ENCODE peak calls at places on chromosome 11, in nine cellular contexts. G, A, J, Y, D, C, I, Z and U are unnamed samples. For H3K4me1, the result is how much of the 10 kb centered on the place peaks cover.

GRCh38 chr11:62678433-62678769 is 472 bp downstream of the UBXN1 start:
- ATAC-seq in G (no peak), A (no peak), J (no peak), Y (no peak), D (no peak), C (no peak), I (no peak), Z (no peak), U (no peak)

GRCh38 chr11:1845095-1845429 is 6.3 kb downstream of the TNNI2 start:
- ATAC-seq in G (no peak), A (no peak), J (no peak), Y (no peak), D (no peak), C (no peak), I (no peak), Z (no peak), U (no peak)

GRCh38 chr11:110125632-110126031 is 32.4 kb downstream of the ZC3H12C start:
- ATAC-seq in G (no peak), A (peak), J (no peak), Y (no peak), D (no peak), C (no peak), I (peak), Z (no peak), U (no peak)

GRCh38 chr11:118625036-118625690 is 17.7 kb downstream of the PHLDB1 start:
- ATAC-seq in G (no peak), A (no peak), J (peak), Y (no peak), D (peak), C (no peak), I (no peak), Z (peak), U (no peak)

GRCh38 chr11:102186836-102187235 is 76.6 kb downstream of the YAP1 start:
- ATAC-seq in G (no peak), A (peak), J (no peak), Y (no peak), D (no peak), C (no peak), I (no peak), Z (peak), U (no peak)

GRCh38 chr11:77287136-77287535 is 14.3 kb downstream of the GDPD4 start:
- ATAC-seq in G (no peak), A (peak), J (peak), Y (no peak), D (no peak), C (no peak), I (no peak), Z (no peak), U (no peak)

GRCh38 chr11:39768214-39768613 is 1691.2 kb downstream of the LRRC4C start:
- ATAC-seq in G (no peak), A (no peak), J (no peak), Y (no peak), D (no peak), C (no peak), I (no peak), Z (no peak), U (no peak)

GRCh38 chr11:78319453-78319955 is 98.1 kb downstream of the GAB2 start:
- ATAC-seq in G (peak), A (peak), J (peak), Y (no peak), D (no peak), C (peak), I (no peak), Z (peak), U (no peak)

GRCh38 chr11:44742470-44742869 is 15.7 kb downstream of the TSPAN18 start:
- ATAC-seq in G (no peak), A (no peak), J (no peak), Y (no peak), D (no peak), C (no peak), I (no peak), Z (no peak), U (no peak)
- H3K4me1 ChIP-seq in G (under half), A (under half), J (under half), Y (under half), D (under half), C (half or more), I (under half), Z (under half), U (under half)

DNA sequence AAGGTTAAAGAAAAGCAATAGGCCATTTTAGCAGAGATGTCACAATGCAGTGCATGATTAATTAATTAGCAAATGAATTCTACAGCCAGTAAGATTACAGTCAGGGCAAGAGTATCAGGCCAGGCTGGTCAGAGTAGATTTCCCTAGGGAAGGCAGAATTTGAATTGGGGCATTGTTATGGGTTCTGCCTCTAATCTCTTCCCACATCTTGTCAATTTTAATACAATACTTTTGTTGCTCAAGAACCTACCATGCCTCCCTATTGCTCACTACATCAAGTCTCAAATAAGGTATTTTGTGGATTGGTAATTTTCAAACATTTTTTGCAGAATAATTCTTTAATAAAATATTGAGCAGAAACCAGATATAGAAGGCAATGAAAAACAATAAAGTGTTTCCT is 103.7 kb downstream of the CCDC81 start:
- ATAC-seq in G (no peak), A (no peak), J (no peak), Y (no peak), D (no peak), C (no peak), I (no peak), Z (no peak), U (no peak)
- H3K4me1 ChIP-seq in G (under half), A (under half), J (under half), Y (under half), D (under half), C (half or more), I (under half), Z (under half), U (under half)

GRCh38 chr11:16897460-16898061 is 116.7 kb downstream of the PLEKHA7 start:
- ATAC-seq in G (no peak), A (no peak), J (no peak), Y (no peak), D (no peak), C (peak), I (no peak), Z (no peak), U (peak)

GRCh38 chr11:16896716-16897115 is 117.5 kb downstream of the PLEKHA7 start:
- ATAC-seq in G (no peak), A (no peak), J (no peak), Y (no peak), D (no peak), C (no peak), I (no peak), Z (no peak), U (no peak)

GRCh38 chr11:16899708-16900107 is 114.5 kb downstream of the PLEKHA7 start:
- ATAC-seq in G (no peak), A (no peak), J (no peak), Y (no peak), D (no peak), C (no peak), I (no peak), Z (no peak), U (no peak)

GRCh38 chr11:16895306-16895705 is 118.9 kb downstream of the PLEKHA7 start:
- ATAC-seq in G (no peak), A (no peak), J (no peak), Y (no peak), D (no peak), C (no peak), I (no peak), Z (no peak), U (no peak)

GRCh38 chr11:16898274-16898985 is 115.8 kb downstream of the PLEKHA7 start:
- ATAC-seq in G (no peak), A (no peak), J (no peak), Y (no peak), D (no peak), C (no peak), I (no peak), Z (no peak), U (no peak)
- H3K4me1 ChIP-seq in G (under half), A (under half), J (under half), Y (under half), D (under half), C (half or more), I (under half), Z (under half), U (under half)

GRCh38 chr11:11847082-11847481 is 5.3 kb downstream of the USP47 start:
- ATAC-seq in G (no peak), A (no peak), J (no peak), Y (no peak), D (no peak), C (no peak), I (no peak), Z (no peak), U (no peak)
- H3K4me1 ChIP-seq in G (under half), A (under half), J (under half), Y (half or more), D (half or more), C (half or more), I (half or more), Z (half or more), U (half or more)

GRCh38 chr11:36452987-36453386 is 57.1 kb downstream of the TRAF6 start:
- ATAC-seq in G (no peak), A (no peak), J (peak), Y (no peak), D (no peak), C (no peak), I (no peak), Z (no peak), U (no peak)

GRCh38 chr11:36455658-36456111 is 54.4 kb downstream of the TRAF6 start:
- ATAC-seq in G (peak), A (peak), J (peak), Y (no peak), D (peak), C (peak), I (peak), Z (peak), U (peak)

GRCh38 chr11:36454991-36455611 is 55.0 kb downstream of the TRAF6 start:
- ATAC-seq in G (peak), A (peak), J (no peak), Y (no peak), D (no peak), C (peak), I (peak), Z (no peak), U (no peak)

GRCh38 chr11:36453678-36454077 is 56.4 kb downstream of the TRAF6 start:
- ATAC-seq in G (no peak), A (no peak), J (peak), Y (no peak), D (no peak), C (no peak), I (no peak), Z (no peak), U (no peak)

GRCh38 chr11:36454551-36454950 is 55.5 kb downstream of the TRAF6 start:
- ATAC-seq in G (no peak), A (no peak), J (no peak), Y (no peak), D (no peak), C (no peak), I (no peak), Z (no peak), U (no peak)
- H3K4me1 ChIP-seq in G (under half), A (under half), J (under half), Y (under half), D (half or more), C (half or more), I (under half), Z (half or more), U (under half)

DNA sequence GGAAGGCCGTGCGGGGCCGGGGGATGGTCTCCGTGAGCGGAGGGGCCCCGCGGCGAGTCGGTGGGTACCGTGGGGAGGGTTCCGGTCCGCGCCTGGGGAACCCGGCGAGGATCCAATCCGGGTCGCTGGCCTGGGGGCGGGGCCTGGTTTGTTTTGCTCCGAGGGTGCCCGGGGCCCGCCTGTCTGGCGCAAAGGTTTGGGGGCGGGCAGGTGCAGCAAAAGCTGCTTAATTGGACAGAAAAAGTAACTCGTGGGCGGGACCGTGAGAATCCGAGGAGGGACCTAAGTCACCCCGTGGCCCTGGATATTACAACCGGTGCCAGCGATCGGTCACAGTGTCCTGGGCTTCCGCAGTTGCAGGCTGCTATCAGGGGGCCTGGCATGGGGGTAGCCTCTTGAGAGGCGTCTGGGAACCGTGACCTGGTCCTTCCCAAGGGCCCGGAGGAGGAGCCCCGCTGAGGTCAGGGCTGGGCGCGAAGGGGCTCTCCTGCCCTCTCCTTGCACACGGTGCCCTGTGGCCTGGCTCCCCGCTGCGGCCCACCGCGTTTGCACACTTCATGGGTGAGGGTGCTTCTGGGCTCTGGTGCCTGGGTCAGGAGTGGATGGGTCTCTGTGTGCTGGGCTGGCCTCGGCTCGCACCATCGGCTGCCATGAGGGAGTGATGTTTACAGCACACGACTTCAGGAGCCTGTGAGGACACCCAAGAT is 1.4 kb downstream of the PNPLA2 start:
- ATAC-seq in G (peak), A (peak), J (peak), Y (peak), D (peak), C (peak), I (peak), Z (peak), U (peak)
- H3K4me1 ChIP-seq in G (under half), A (under half), J (under half), Y (under half), D (under half), C (under half), I (under half), Z (half or more), U (under half)

GRCh38 chr11:69295995-69296889 is 2.3 kb downstream of the MYEOV start:
- ATAC-seq in G (peak), A (no peak), J (no peak), Y (no peak), D (peak), C (no peak), I (peak), Z (peak), U (peak)
- H3K4me1 ChIP-seq in G (under half), A (under half), J (half or more), Y (under half), D (half or more), C (under half), I (under half), Z (half or more), U (under half)

GRCh38 chr11:73461844-73462435 is 85.7 kb downstream of the RELT start:
- ATAC-seq in G (no peak), A (no peak), J (no peak), Y (no peak), D (peak), C (peak), I (no peak), Z (peak), U (no peak)

GRCh38 chr11:73466643-73467042 is 90.4 kb downstream of the RELT start:
- ATAC-seq in G (no peak), A (no peak), J (no peak), Y (no peak), D (no peak), C (no peak), I (no peak), Z (no peak), U (no peak)

GRCh38 chr11:73463359-73463758 is 87.2 kb downstream of the RELT start:
- ATAC-seq in G (no peak), A (peak), J (no peak), Y (no peak), D (no peak), C (no peak), I (no peak), Z (no peak), U (no peak)

GRCh38 chr11:73465019-73465675 is 88.9 kb downstream of the RELT start:
- ATAC-seq in G (peak), A (no peak), J (no peak), Y (no peak), D (no peak), C (peak), I (peak), Z (no peak), U (no peak)

DNA sequence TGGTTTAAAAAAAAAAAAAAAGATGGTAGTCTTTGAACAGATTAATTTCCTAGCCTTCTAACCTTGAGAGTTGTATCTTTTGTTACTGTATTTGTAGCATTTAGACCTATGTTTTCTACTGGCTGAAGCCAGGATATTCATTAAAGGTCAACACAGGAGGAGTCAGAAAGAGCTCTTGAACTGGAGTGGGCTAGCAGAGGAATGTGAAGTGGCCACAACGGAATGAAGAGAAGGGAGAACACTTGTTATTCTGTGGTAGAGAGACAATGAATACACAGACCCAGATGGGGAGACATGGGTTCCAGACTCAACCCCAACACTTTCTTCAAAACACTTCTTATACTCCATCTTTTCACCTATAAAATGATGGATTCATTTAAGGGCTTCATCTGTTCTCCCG is 88.1 kb downstream of the RELT start:
- ATAC-seq in G (peak), A (no peak), J (no peak), Y (no peak), D (peak), C (peak), I (no peak), Z (peak), U (no peak)
- H3K4me1 ChIP-seq in G (under half), A (under half), J (under half), Y (under half), D (half or more), C (half or more), I (half or more), Z (half or more), U (under half)

DNA sequence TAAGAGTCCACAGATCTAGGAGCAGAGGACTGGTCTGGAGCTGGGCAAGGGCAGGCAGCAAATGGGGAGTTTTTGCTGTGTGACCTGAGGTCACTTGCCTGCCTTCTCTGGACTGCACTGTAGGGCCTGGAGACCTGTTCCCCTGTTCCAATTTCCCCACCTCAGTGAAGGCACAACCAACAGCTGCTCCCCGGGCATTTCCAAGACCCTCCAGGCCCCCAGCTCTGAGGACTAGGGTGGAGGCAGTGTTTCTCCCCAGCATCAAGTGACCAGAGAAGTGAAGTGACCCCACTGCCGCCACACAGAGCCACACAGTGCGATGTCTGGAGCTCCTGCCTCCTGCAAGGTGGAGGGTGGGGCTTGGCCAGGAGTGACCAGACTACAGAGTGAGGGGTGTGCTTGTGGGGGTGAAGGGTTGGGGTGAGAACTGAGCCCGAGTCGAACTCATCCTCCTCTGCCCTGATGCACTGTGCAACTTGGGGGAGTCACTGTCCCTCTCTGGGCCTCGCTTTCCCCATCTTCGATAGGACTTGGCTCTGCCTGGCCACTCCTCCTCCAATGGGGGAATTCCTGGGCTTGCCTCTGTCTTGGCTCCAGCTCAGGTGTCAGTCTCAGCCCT is 21.6 kb downstream of the P2RY2 start:
- ATAC-seq in G (no peak), A (no peak), J (no peak), Y (no peak), D (no peak), C (no peak), I (no peak), Z (no peak), U (no peak)
- H3K4me1 ChIP-seq in G (under half), A (under half), J (under half), Y (under half), D (under half), C (half or more), I (half or more), Z (under half), U (under half)

DNA sequence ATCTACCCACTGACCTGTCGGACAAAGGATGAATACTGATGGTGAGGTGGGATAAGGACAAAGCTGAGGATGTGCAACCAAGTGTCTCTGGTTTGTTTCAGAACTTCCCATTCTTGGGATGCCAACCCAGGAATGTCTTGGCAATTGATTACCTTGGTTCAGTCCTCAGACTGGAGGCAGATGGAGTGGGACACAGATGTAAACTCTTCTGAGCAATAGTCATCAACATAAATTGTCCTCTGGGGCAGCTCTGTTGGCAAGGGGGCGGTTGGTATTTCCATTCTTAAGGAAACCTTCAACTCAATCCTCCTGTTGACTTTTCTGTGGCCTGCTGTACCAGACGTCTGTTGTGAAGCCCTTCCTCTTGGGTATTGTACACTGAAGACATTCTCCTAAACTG is 6.8 kb downstream of the ABTB2 start:
- ATAC-seq in G (no peak), A (no peak), J (no peak), Y (no peak), D (no peak), C (no peak), I (no peak), Z (no peak), U (no peak)
- H3K4me1 ChIP-seq in G (under half), A (under half), J (under half), Y (under half), D (under half), C (half or more), I (half or more), Z (under half), U (under half)